ENCODE peak calls at places on chromosomes 7 and 10, in seven cellular contexts. Q is body of pancreas, S is fibroblast of lung, E is mammary epithelial cell, W is tibial artery, H is aorta, G is vagina. I is an unnamed sample.

GRCh38 chr10:62426600-62426999 is 52.4 kb downstream of the ZNF365 start:
- DNase-seq in E (no peak), Q (no peak), W (no peak), S (no peak), G (no peak), H (no peak), I (no peak)

GRCh38 chr10:25614652-25615051 is 319.4 kb upstream of the MYO3A start:
- DNase-seq in Q (no peak), G (no peak), E (no peak), S (no peak), W (no peak), H (no peak), I (no peak)

GRCh38 chr7:139153832-139154231 is 44.3 kb upstream of the ZC3HAV1 start:
- DNase-seq in Q (no peak), S (peak), H (no peak), E (peak), G (no peak), W (no peak), I (no peak)

GRCh38 chr10:7696545-7696944 is 6.6 kb upstream of the ITIH2 start:
- DNase-seq in W (peak), H (peak), S (no peak), E (no peak), G (no peak), Q (peak), I (peak)

GRCh38 chr10:100531761-100532160 is 2.1 kb upstream of the NDUFB8 start:
- DNase-seq in W (no peak), E (no peak), G (no peak), Q (no peak), S (peak), H (no peak), I (no peak)

GRCh38 chr10:80437227-80437626 is 16.9 kb upstream of the TSPAN14 start:
- DNase-seq in W (peak), E (no peak), Q (no peak), S (no peak), G (no peak), H (no peak), I (no peak)

GRCh38 chr7:154415709-154416399 is 363.7 kb downstream of the DPP6 start:
- DNase-seq in W (no peak), G (no peak), E (no peak), S (no peak), H (no peak), Q (no peak), I (no peak)

GRCh38 chr10:12287772-12288171 is 61.6 kb upstream of the CAMK1D start:
- DNase-seq in G (no peak), W (no peak), S (no peak), Q (no peak), H (no peak), E (peak), I (no peak)

GRCh38 chr10:64036306-64036930 is 515.2 kb downstream of the REEP3 start:
- DNase-seq in H (no peak), W (no peak), G (no peak), S (peak), Q (no peak), E (no peak), I (no peak)

GRCh38 chr7:85719981-85720963 is 533.4 kb upstream of the SEMA3D start:
- DNase-seq in S (peak), W (no peak), Q (no peak), H (no peak), E (peak), G (no peak), I (no peak)

GRCh38 chr10:100356067-100357017 is 9.3 kb downstream of the SCD start:
- DNase-seq in H (no peak), Q (no peak), S (no peak), W (no peak), E (no peak), G (no peak), I (no peak)

GRCh38 chr7:158351481-158351880 is 236.1 kb downstream of the PTPRN2 start:
- DNase-seq in E (no peak), W (peak), Q (no peak), G (peak), H (no peak), S (no peak), I (no peak)
- H3K4me3 ChIP-seq in E (no peak), W (no peak), Q (no peak), G (no peak), H (no peak), S (no peak), I (no peak)

GRCh38 chr7:64747802-64748201 is 46.4 kb upstream of the ZNF138 start:
- DNase-seq in Q (no peak), W (no peak), E (no peak), H (no peak), S (peak), G (no peak), I (no peak)

DNA sequence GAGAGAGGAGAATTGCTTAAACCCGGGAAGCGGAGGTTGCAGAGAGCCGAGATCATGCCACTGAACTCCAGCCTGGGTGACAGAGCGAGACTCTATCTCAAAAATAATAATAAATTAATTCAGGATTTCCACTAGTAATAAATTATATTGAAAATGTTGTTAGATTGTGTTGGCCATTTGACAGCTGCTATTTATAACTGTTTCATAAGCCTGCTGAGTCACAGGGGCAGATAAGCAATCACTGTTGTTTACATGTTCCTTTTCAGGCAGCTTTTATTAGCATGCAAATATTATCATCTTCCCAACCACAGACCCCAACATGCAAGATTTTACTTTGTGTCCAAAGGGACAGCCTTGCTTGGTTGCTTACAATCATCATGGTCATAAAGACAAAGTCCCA is 49.5 kb upstream of the ZNF138 start:
- DNase-seq in S (no peak), G (no peak), H (no peak), W (no peak), E (no peak), Q (no peak), I (no peak)
- H3K27ac ChIP-seq in S (no peak), G (no peak), H (no peak), W (no peak), E (no peak), Q (no peak), I (no peak)

GRCh38 chr10:45456822-45457221 is 82.8 kb downstream of the ALOX5 start:
- DNase-seq in W (no peak), S (no peak), E (no peak), H (no peak), G (no peak), Q (no peak), I (no peak)
- H3K4me3 ChIP-seq in W (no peak), S (no peak), E (no peak), H (no peak), G (no peak), Q (no peak), I (no peak)

GRCh38 chr7:29087840-29088169 is 58.5 kb downstream of the CPVL start:
- DNase-seq in W (no peak), Q (no peak), E (no peak), H (no peak), S (no peak), G (no peak), I (no peak)
- H3K27ac ChIP-seq in W (no peak), Q (no peak), E (no peak), H (no peak), S (no peak), G (peak), I (no peak)

GRCh38 chr7:44796034-44796503 is 412 bp upstream of the PPIA start:
- DNase-seq in Q (no peak), H (no peak), E (peak), W (no peak), S (peak), G (no peak), I (no peak)

GRCh38 chr7:44799939-44800338 is 3.5 kb downstream of the PPIA start:
- DNase-seq in H (no peak), E (no peak), W (no peak), G (no peak), S (no peak), Q (no peak), I (no peak)

GRCh38 chr7:44797329-44798258 is 1.1 kb downstream of the PPIA start:
- DNase-seq in Q (peak), H (peak), E (peak), S (peak), G (no peak), W (peak), I (peak)

GRCh38 chr7:44796504-44797328 is at the start of gene PPIA:
- DNase-seq in Q (peak), H (peak), S (peak), G (peak), E (peak), W (peak), I (peak)

GRCh38 chr7:44798649-44799275 is 2.3 kb downstream of the PPIA start:
- DNase-seq in H (no peak), G (no peak), E (no peak), W (no peak), Q (no peak), S (no peak), I (no peak)
- H3K4me3 ChIP-seq in H (no peak), G (peak), E (peak), W (peak), Q (no peak), S (peak), I (peak)

DNA sequence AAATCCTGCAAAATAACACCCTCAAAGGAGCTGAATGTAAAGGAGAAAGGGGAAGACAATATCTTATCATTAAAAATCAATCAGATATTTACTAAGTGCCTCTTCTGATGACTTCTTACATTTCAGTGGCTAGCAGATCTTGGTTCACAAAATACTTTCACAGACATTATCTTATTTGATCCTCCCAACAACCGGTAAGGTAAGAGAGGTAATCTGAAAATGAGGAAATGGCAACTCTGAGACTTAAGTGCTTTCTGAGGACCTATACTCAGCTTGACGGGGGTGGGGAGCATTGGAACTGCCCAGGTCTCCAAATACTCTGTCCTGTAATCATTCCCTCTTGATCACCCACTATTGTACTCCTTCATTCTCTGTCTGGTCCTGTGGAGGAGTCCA is 144.6 kb upstream of the MKLN1 start:
- DNase-seq in Q (no peak), H (no peak), W (no peak), S (no peak), E (no peak), G (no peak), I (no peak)
- H3K27ac ChIP-seq in Q (no peak), H (no peak), W (no peak), S (no peak), E (no peak), G (no peak), I (no peak)

GRCh38 chr7:92680458-92680857 is 90.3 kb upstream of the FAM133B start:
- DNase-seq in H (no peak), E (no peak), G (no peak), Q (no peak), S (no peak), W (no peak), I (no peak)
- H3K4me3 ChIP-seq in H (no peak), E (no peak), G (no peak), Q (no peak), S (no peak), W (no peak), I (no peak)

GRCh38 chr10:13684813-13685511 is 98.2 kb downstream of the PRPF18 start:
- DNase-seq in H (no peak), Q (no peak), E (no peak), G (no peak), W (no peak), S (peak), I (no peak)

GRCh38 chr10:13685885-13686284 is 99.1 kb downstream of the PRPF18 start:
- DNase-seq in W (peak), Q (no peak), E (peak), H (peak), G (no peak), S (no peak), I (peak)

GRCh38 chr10:13686331-13686752 is 99.6 kb downstream of the PRPF18 start:
- DNase-seq in W (no peak), Q (no peak), S (no peak), E (no peak), G (no peak), H (no peak), I (peak)

GRCh38 chr10:13683017-13683416 is 96.3 kb downstream of the PRPF18 start:
- DNase-seq in S (no peak), G (no peak), Q (no peak), W (no peak), E (no peak), H (no peak), I (no peak)

GRCh38 chr10:13684252-13684791 is 97.6 kb downstream of the PRPF18 start:
- DNase-seq in S (peak), G (no peak), W (peak), Q (peak), E (peak), H (peak), I (peak)
- H3K27ac ChIP-seq in S (peak), G (no peak), W (peak), Q (peak), E (peak), H (peak), I (peak)

DNA sequence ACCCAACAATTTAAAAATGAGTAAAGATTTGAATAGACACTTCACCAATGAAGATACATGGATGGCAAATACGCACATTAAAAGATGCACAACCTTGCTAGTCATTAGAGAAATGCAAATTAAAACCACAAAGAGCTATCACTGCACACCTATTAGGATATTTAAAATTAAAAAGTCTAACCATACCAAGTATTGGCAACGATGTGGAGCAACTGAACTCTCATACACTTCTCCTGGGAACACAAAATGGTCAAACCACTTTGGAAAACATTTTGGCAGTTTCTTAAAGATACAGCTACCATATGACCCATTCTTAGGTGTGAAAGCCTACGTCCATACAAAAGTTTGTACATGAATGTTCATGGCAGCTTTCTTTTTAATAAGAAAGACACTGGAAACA is 36.1 kb downstream of the DCLRE1C start:
- DNase-seq in W (no peak), E (no peak), Q (no peak), G (no peak), H (no peak), S (no peak), I (no peak)
- H3K4me3 ChIP-seq in W (no peak), E (no peak), Q (no peak), G (no peak), H (no peak), S (no peak), I (no peak)

GRCh38 chr7:107210400-107210799 is 41.6 kb downstream of the HBP1 start:
- DNase-seq in Q (no peak), G (no peak), E (no peak), W (no peak), S (no peak), H (no peak), I (peak)

GRCh38 chr7:107207459-107207858 is 38.7 kb downstream of the HBP1 start:
- DNase-seq in Q (no peak), H (no peak), E (no peak), S (no peak), G (no peak), W (no peak), I (no peak)

GRCh38 chr7:107208563-107208962 is 39.8 kb downstream of the HBP1 start:
- DNase-seq in W (no peak), Q (no peak), E (no peak), H (no peak), G (no peak), S (no peak), I (no peak)

GRCh38 chr7:107208046-107208458 is 39.2 kb downstream of the HBP1 start:
- DNase-seq in W (no peak), Q (no peak), H (no peak), E (no peak), S (peak), G (no peak), I (no peak)

GRCh38 chr7:107209565-107209964 is 40.8 kb downstream of the HBP1 start:
- DNase-seq in E (no peak), G (no peak), W (no peak), S (no peak), Q (no peak), H (no peak), I (peak)
- H3K27ac ChIP-seq in E (no peak), G (peak), W (no peak), S (no peak), Q (no peak), H (no peak), I (no peak)